ENCODE peak calls at places on chromosomes 12 and 14, in five cellular contexts. One of them, this sample, is unnamed.

GRCh38 chr12:125111403-125111802 is 46.2 kb downstream of the AACS start:
- DNase-seq in A549: no peak
- DNase-seq in K562: peak
- DNase-seq in WTC11: no peak
- DNase-seq in GM12878: no peak
- DNase-seq in this sample: no peak

GRCh38 chr14:53640695-53641094 is 315.9 kb downstream of the BMP4 start:
- DNase-seq in A549: no peak
- DNase-seq in K562: no peak
- DNase-seq in WTC11: no peak
- DNase-seq in GM12878: no peak
- DNase-seq in this sample: no peak

GRCh38 chr12:74538491-74539258 is 1.0 kb downstream of the ATXN7L3B start:
- DNase-seq in A549: no peak
- DNase-seq in K562: peak
- DNase-seq in WTC11: no peak
- DNase-seq in GM12878: no peak
- DNase-seq in this sample: no peak

GRCh38 chr14:28707814-28708213 is 58.8 kb upstream of the FOXG1 start:
- DNase-seq in A549: no peak
- DNase-seq in K562: no peak
- DNase-seq in WTC11: no peak
- DNase-seq in GM12878: no peak
- DNase-seq in this sample: no peak

GRCh38 chr12:4214912-4215861 is 58.4 kb upstream of the CCND2 start:
- DNase-seq in A549: no peak
- DNase-seq in K562: peak
- DNase-seq in WTC11: no peak
- DNase-seq in GM12878: peak
- DNase-seq in this sample: no peak

GRCh38 chr12:71840226-71840847 is 778 bp downstream of the TBC1D15 start:
- DNase-seq in A549: peak
- DNase-seq in K562: peak
- DNase-seq in WTC11: no peak
- DNase-seq in GM12878: no peak
- DNase-seq in this sample: peak

GRCh38 chr14:57866199-57866755 is 385 bp upstream of the SLC35F4 start:
- DNase-seq in A549: no peak
- DNase-seq in K562: no peak
- DNase-seq in WTC11: no peak
- DNase-seq in GM12878: no peak
- DNase-seq in this sample: no peak

GRCh38 chr12:96061323-96061722 is 25.9 kb upstream of the LTA4H start:
- DNase-seq in A549: no peak
- DNase-seq in K562: no peak
- DNase-seq in WTC11: no peak
- DNase-seq in GM12878: no peak
- DNase-seq in this sample: no peak

GRCh38 chr14:101735453-101735852 is 26.1 kb upstream of the PPP2R5C start:
- DNase-seq in A549: no peak
- DNase-seq in K562: no peak
- DNase-seq in WTC11: no peak
- DNase-seq in GM12878: no peak
- DNase-seq in this sample: no peak

GRCh38 chr14:90968025-90968424 is 92.4 kb downstream of the RPS6KA5 start:
- DNase-seq in A549: no peak
- DNase-seq in K562: no peak
- DNase-seq in WTC11: no peak
- DNase-seq in GM12878: no peak
- DNase-seq in this sample: no peak

GRCh38 chr12:82660541-82661325 is 26.0 kb upstream of the TMTC2 start:
- DNase-seq in A549: no peak
- DNase-seq in K562: no peak
- DNase-seq in WTC11: no peak
- DNase-seq in GM12878: no peak
- DNase-seq in this sample: no peak

GRCh38 chr12:130364578-130364977 is 26.9 kb downstream of the PIWIL1 start:
- DNase-seq in A549: no peak
- DNase-seq in K562: no peak
- DNase-seq in WTC11: no peak
- DNase-seq in GM12878: no peak
- DNase-seq in this sample: no peak

GRCh38 chr14:101235042-101235871 is 326.0 kb upstream of the DIO3 start:
- DNase-seq in A549: peak
- DNase-seq in K562: peak
- DNase-seq in WTC11: peak
- DNase-seq in GM12878: no peak
- DNase-seq in this sample: peak

GRCh38 chr14:68968051-68968450 is 11.1 kb downstream of the ACTN1 start:
- DNase-seq in A549: no peak
- DNase-seq in K562: no peak
- DNase-seq in WTC11: no peak
- DNase-seq in GM12878: no peak
- DNase-seq in this sample: no peak

GRCh38 chr14:35998303-35998702 is 172.2 kb downstream of the BRMS1L start:
- DNase-seq in A549: no peak
- DNase-seq in K562: no peak
- DNase-seq in WTC11: no peak
- DNase-seq in GM12878: no peak
- DNase-seq in this sample: no peak

GRCh38 chr12:79936670-79937069 is 1.8 kb upstream of the PPP1R12A start:
- DNase-seq in A549: no peak
- DNase-seq in K562: no peak
- DNase-seq in WTC11: no peak
- DNase-seq in GM12878: no peak
- DNase-seq in this sample: no peak

GRCh38 chr12:91133871-91134270 is 22.6 kb upstream of the LUM start:
- DNase-seq in A549: no peak
- DNase-seq in K562: no peak
- DNase-seq in WTC11: no peak
- DNase-seq in GM12878: no peak
- DNase-seq in this sample: no peak

GRCh38 chr12:121533391-121534090 is 47.3 kb downstream of the KDM2B start:
- DNase-seq in A549: no peak
- DNase-seq in K562: no peak
- DNase-seq in WTC11: no peak
- DNase-seq in GM12878: no peak
- DNase-seq in this sample: no peak

GRCh38 chr12:121536058-121536928 is 44.5 kb downstream of the KDM2B start:
- DNase-seq in A549: peak
- DNase-seq in K562: peak
- DNase-seq in WTC11: peak
- DNase-seq in GM12878: no peak
- DNase-seq in this sample: no peak

GRCh38 chr12:121535150-121536057 is 45.4 kb downstream of the KDM2B start:
- DNase-seq in A549: no peak
- DNase-seq in K562: no peak
- DNase-seq in WTC11: no peak
- DNase-seq in GM12878: no peak
- DNase-seq in this sample: no peak

GRCh38 chr12:121532503-121533390 is 48.1 kb downstream of the KDM2B start:
- DNase-seq in A549: no peak
- DNase-seq in K562: no peak
- DNase-seq in WTC11: no peak
- DNase-seq in GM12878: no peak
- DNase-seq in this sample: no peak

DNA sequence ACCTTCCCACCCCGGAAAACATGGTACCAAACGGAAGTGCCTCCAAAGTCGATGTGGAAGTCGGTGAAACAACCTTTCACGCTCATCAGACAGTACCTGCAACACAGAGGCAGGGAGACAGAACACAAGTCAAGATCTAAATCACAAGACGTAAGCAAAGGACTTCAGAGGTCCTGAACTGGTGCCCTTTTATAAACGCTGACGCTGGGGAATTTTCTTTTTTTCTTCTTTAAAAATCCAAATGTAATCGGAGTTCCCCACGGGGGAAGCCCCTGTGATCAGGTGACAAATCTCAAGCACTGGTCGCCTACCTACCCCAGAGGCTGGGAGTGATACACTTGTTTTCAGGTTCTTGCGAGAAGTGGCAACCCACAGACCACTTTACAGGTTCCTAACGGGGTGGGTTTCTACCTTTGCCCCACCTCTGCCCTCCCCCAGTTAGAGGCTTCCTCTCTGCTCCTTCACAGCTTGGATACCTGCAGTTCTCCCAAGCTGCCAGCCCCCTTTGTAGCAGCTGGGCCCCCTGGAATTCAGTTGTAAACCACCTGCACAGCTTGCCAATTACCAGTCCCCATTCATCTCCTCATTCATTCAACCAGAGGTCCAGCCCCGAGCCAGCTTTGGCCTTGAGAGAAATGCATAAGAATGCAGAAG is 46.2 kb downstream of the KDM2B start:
- DNase-seq in A549: no peak
- DNase-seq in K562: no peak
- DNase-seq in WTC11: peak
- DNase-seq in GM12878: no peak
- DNase-seq in this sample: no peak
- TF ChIP-seq ESRRA in A549: no peak
- TF ChIP-seq ESRRA in K562: no peak
- TF ChIP-seq ESRRA in WTC11: no peak
- TF ChIP-seq ESRRA in GM12878: no peak
- TF ChIP-seq ESRRA in this sample: no peak

GRCh38 chr12:44875417-44875953 is 630 bp downstream of the NELL2 start:
- DNase-seq in A549: no peak
- DNase-seq in K562: no peak
- DNase-seq in WTC11: peak
- DNase-seq in GM12878: no peak
- DNase-seq in this sample: no peak
- TF ChIP-seq ESRRA in A549: no peak
- TF ChIP-seq ESRRA in K562: no peak
- TF ChIP-seq ESRRA in WTC11: no peak
- TF ChIP-seq ESRRA in GM12878: no peak
- TF ChIP-seq ESRRA in this sample: no peak

GRCh38 chr12:126807312-126807711 is 1459.7 kb upstream of the TMEM132C start:
- DNase-seq in A549: no peak
- DNase-seq in K562: no peak
- DNase-seq in WTC11: no peak
- DNase-seq in GM12878: no peak
- DNase-seq in this sample: no peak

GRCh38 chr12:126811401-126811800 is 1455.6 kb upstream of the TMEM132C start:
- DNase-seq in A549: no peak
- DNase-seq in K562: no peak
- DNase-seq in WTC11: no peak
- DNase-seq in GM12878: no peak
- DNase-seq in this sample: no peak
- TF ChIP-seq ESRRA in A549: no peak
- TF ChIP-seq ESRRA in K562: no peak
- TF ChIP-seq ESRRA in WTC11: no peak
- TF ChIP-seq ESRRA in GM12878: no peak
- TF ChIP-seq ESRRA in this sample: no peak

DNA sequence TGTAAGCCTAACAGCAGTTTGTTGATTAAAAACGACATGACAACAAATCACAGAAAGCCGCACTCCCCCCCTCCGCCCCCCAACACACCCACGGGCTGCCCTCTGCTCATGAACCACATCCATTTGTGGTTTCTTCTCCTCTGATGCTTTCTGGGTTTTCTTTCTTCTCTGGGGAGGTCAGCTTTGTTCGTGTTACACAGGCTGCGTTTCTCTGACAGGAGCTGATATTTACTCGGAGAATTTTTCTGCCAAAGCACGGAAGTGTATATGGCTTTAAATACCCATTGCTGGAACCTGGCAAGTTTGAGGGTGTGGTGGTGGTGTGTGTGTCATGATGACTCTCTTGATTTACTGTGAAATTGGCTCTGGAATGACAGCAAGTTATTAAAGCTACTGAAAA is 883.7 kb upstream of the TMEM132C start:
- DNase-seq in A549: no peak
- DNase-seq in K562: no peak
- DNase-seq in WTC11: no peak
- DNase-seq in GM12878: no peak
- DNase-seq in this sample: no peak
- TF ChIP-seq ESRRA in A549: no peak
- TF ChIP-seq ESRRA in K562: no peak
- TF ChIP-seq ESRRA in WTC11: no peak
- TF ChIP-seq ESRRA in GM12878: no peak
- TF ChIP-seq ESRRA in this sample: no peak

GRCh38 chr14:76717508-76717907 is 43.8 kb upstream of the VASH1 start:
- DNase-seq in A549: no peak
- DNase-seq in K562: no peak
- DNase-seq in WTC11: no peak
- DNase-seq in GM12878: no peak
- DNase-seq in this sample: no peak

GRCh38 chr14:76720382-76720813 is 40.9 kb upstream of the VASH1 start:
- DNase-seq in A549: no peak
- DNase-seq in K562: peak
- DNase-seq in WTC11: peak
- DNase-seq in GM12878: peak
- DNase-seq in this sample: peak

GRCh38 chr14:76719664-76720063 is 41.6 kb upstream of the VASH1 start:
- DNase-seq in A549: no peak
- DNase-seq in K562: no peak
- DNase-seq in WTC11: no peak
- DNase-seq in GM12878: no peak
- DNase-seq in this sample: no peak

GRCh38 chr14:76716285-76716684 is 45.0 kb upstream of the VASH1 start:
- DNase-seq in A549: no peak
- DNase-seq in K562: no peak
- DNase-seq in WTC11: no peak
- DNase-seq in GM12878: no peak
- DNase-seq in this sample: no peak

DNA sequence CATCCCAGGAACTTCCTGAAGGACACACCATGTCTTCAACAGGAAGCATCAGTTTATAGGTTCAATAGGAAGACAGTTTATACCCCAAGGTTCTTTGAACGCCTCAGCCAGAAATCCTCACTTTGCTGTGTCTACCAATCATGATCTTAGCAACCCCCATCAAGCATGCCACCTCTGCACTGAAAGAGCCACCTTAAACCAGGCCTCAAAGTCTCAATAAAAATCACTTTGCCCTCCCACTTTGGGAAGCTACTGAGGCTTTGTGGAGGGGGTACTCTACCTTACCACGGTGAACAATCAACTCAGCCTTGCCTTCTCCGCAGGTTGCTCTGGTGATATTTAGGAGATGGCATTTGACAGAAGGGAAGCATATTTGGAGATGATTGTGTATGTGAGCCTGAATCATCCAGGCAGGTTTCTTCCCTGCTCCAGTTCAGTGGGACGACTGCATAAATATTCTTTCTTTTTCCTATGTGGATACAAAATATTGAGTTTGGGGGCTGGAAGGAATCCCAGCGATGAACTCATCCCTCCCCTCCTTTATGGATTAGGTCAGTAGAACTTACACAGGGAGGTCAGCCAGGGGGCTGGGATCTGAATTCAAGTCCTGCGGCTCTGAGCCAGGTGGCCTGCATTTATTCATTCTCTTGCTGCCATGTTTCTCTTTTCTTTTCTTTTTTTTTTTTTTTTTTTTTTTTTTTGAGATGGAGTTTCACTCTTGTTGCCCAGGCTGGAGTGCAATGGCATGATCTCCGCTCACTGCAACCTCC is 42.8 kb upstream of the VASH1 start:
- DNase-seq in A549: no peak
- DNase-seq in K562: no peak
- DNase-seq in WTC11: no peak
- DNase-seq in GM12878: no peak
- DNase-seq in this sample: no peak
- TF ChIP-seq ESRRA in A549: no peak
- TF ChIP-seq ESRRA in K562: no peak
- TF ChIP-seq ESRRA in WTC11: no peak
- TF ChIP-seq ESRRA in GM12878: no peak
- TF ChIP-seq ESRRA in this sample: no peak